ENCODE peak calls at places on chromosome 22, in seven cellular contexts. A is spleen, Y is suprapubic skin, K is HepG2, T is GM23338, W is sigmoid colon, R is HCT116. L is an unnamed sample.

GRCh38 chr22:42883121-42883520 is 26.0 kb upstream of the ARFGAP3 start:
- DNase-seq in A (no peak), Y (no peak), K (no peak), T (no peak), W (no peak), R (no peak), L (peak; percentile 75)

GRCh38 chr22:32561756-32562155 is 87.1 kb downstream of the FBXO7 start:
- DNase-seq in A (no peak), Y (no peak), K (no peak), T (no peak), W (no peak), R (no peak), L (no peak)

GRCh38 chr22:39462443-39463147 is 5.8 kb downstream of the MGAT3 start:
- DNase-seq in A (no peak), Y (no peak), K (peak; percentile 40), T (peak; percentile 53), W (no peak), R (no peak), L (no peak)

GRCh38 chr22:27226666-27227065 is 569.3 kb downstream of the MIAT start:
- DNase-seq in A (no peak), Y (no peak), K (no peak), T (no peak), W (no peak), R (no peak), L (no peak)

GRCh38 chr22:39487826-39488520 is 14.1 kb upstream of the MIEF1 start:
- DNase-seq in A (no peak), Y (no peak), K (no peak), T (no peak), W (peak; percentile 58), R (no peak), L (no peak)

GRCh38 chr22:20867179-20868099 is 8.6 kb downstream of the SNAP29 start:
- DNase-seq in A (no peak), Y (no peak), K (peak; percentile 80), T (no peak), W (peak; percentile 71), R (no peak), L (peak; percentile 51)

GRCh38 chr22:37763652-37764051 is 44.1 kb upstream of the GCAT start:
- DNase-seq in A (no peak), Y (no peak), K (no peak), T (no peak), W (no peak), R (no peak), L (no peak)

GRCh38 chr22:26409705-26410376 is 19.2 kb upstream of the ASPHD2 start:
- DNase-seq in A (no peak), Y (no peak), K (no peak), T (no peak), W (no peak), R (no peak), L (no peak)

GRCh38 chr22:38835888-38836301 is 7.9 kb downstream of the NPTXR start:
- DNase-seq in A (no peak), Y (no peak), K (no peak), T (peak; percentile 19), W (no peak), R (no peak), L (no peak)

GRCh38 chr22:30573594-30574094 is 821 bp downstream of the GAL3ST1 start:
- DNase-seq in A (no peak), Y (no peak), K (no peak), T (peak; percentile 30), W (no peak), R (no peak), L (peak; percentile 49)

GRCh38 chr22:30206964-30207363 is 39.6 kb downstream of the LIF start:
- DNase-seq in A (no peak), Y (peak; percentile 90), K (peak; percentile 85), T (peak; percentile 81), W (peak; percentile 82), R (peak; percentile 78), L (no peak)

GRCh38 chr22:38239101-38239761 is 33.6 kb downstream of the TMEM184B start:
- DNase-seq in A (no peak), Y (no peak), K (no peak), T (no peak), W (no peak), R (no peak), L (no peak)

GRCh38 chr22:26435327-26436093 is 6.5 kb downstream of the ASPHD2 start:
- DNase-seq in A (no peak), Y (no peak), K (no peak), T (no peak), W (no peak), R (no peak), L (no peak)

GRCh38 chr22:44068422-44069191 is 44.5 kb downstream of the PARVB start:
- DNase-seq in A (no peak), Y (no peak), K (no peak), T (no peak), W (no peak), R (no peak), L (peak; percentile 38)

GRCh38 chr22:27097933-27098332 is 440.5 kb downstream of the MIAT start:
- DNase-seq in A (no peak), Y (no peak), K (no peak), T (peak; percentile 20), W (no peak), R (no peak), L (no peak)

GRCh38 chr22:30605449-30606110 is 1.4 kb upstream of the TCN2 start:
- DNase-seq in A (no peak), Y (no peak), K (peak; percentile 44), T (peak; percentile 75), W (no peak), R (peak; percentile 52), L (peak; percentile 78)

GRCh38 chr22:44211946-44212930 is 31.5 kb downstream of the PARVG start:
- DNase-seq in A (no peak), Y (no peak), K (no peak), T (no peak), W (peak; percentile 56), R (no peak), L (no peak)

DNA sequence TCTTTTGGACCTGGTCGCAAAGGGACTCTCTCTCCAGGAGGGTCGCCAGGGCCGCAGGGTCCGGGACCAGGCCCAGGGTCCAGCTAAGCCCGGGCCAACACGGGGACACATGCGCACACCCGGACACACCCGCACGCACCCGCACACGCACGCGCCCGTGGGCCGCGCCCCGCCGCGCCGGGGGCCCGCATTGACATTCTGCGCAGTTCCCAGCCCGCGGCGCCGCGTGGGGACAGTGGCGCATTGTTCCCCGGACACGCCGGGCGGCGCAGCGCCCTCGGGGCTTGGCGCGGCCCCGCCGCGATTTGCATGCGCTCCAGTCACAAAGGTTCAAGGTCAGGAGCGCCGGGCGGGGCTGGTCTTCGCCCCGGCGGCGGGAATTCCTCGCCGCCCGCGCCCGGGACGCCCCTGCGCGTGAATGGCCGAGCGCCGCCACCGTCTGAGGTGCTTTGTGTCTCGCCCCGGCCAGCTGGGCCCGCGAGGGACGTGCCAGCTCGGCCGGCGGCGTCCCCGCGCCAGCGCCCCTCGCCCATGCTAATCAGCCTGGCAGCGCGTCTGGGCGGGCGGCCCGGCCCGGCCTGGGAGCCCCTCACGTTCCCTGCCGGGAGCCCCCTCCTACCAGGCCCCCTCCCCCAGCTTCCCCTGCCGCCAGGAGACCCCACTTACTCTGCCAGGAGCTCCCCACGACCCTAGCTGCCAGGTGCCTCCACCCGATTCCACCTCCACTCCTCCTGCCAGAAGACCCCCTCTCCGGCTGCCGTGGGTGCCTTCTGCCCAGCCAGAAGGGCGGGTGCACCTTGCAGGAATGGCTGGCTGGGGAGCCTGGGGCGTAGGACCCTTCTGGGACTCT is 50.5 kb upstream of the WNT7B start:
- DNase-seq in A (peak; percentile 86), Y (peak; percentile 82), K (peak; percentile 46), T (peak; percentile 59), W (peak; percentile 80), R (no peak), L (peak; percentile 85)
- H3K4me3 ChIP-seq in A (peak overlapping the region; percentile 23), Y (peak overlapping the region; percentile 55), K (peak overlapping the region; percentile 43), T (peak overlapping the region; percentile 57), W (peak overlapping the region; percentile 54), R (no peak overlapping the region), L (peak overlapping the region; percentile 36)

DNA sequence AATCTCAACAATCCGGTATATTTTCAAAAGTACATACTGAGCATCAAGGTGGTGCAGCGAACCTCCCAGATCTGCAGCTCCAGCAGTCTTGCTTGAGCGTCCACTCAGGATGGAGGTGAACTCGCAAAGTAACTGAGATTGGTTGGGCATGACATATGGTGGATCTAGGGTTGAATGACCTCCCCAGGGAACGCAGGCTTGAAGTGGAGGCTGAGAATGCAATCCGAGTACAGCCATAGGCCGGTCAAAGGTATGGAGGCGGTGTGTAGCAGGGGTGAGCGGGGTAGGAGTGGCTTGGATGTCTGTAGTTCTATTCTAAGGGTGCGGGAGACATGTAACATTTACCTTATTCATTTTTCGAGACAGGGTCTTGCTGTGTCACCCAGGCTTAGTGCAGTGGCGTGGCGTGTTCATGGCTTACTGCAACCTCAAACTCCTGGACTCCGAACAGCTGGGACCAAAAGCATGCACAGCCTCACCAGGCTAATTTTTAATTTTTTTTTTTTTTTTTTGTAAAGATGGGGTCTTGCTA is 631 bp upstream of the C22orf39 start:
- DNase-seq in A (no peak), Y (no peak), K (peak; percentile 55), T (peak; percentile 60), W (peak; percentile 72), R (no peak), L (peak; percentile 57)
- TF ChIP-seq POLR2AphosphoS5 in A (no peak), Y (no peak), K (no peak), T (no peak), W (no peak), R (no peak), L (peak; percentile 5)

DNA sequence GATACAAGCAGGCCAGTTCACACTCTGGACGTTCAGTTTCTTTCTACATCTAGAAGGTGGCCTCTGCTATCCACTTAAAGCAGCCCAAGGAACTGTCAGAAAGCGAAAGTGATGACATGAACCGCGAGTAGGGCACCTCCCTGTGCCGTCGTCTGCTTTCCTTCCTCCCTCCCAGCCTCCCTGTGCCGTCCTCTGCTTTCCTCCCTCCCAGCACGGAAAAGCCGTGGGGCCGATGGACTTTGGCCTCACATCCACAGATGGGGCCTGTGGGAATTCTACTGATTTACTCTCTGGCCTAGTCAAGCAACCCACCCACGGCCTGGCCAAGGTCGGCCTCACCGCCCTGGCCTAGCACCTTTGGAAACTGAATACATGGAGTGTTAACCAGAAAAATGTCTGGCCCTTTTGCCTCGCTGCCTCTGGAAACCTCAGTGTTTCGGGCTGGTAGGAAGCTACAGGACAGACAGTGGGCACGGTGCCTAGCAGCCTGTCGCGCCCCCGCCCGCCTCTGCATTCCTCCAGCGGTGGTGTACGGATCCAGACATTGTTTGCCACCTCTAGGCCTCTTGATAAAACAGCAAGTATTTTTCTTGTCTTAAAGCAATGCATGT is 14.2 kb downstream of the PEX26 start:
- DNase-seq in A (no peak), Y (peak; percentile 84), K (peak; percentile 76), T (no peak), W (peak; percentile 87), R (no peak), L (peak; percentile 86)
- H3K4me3 ChIP-seq in A (peak overlapping the region; percentile 19), Y (peak overlapping the region; percentile 44), K (peak overlapping the region; percentile 56), T (no peak overlapping the region), W (peak overlapping the region; percentile 36), R (no peak overlapping the region), L (peak overlapping the region; percentile 11)

DNA sequence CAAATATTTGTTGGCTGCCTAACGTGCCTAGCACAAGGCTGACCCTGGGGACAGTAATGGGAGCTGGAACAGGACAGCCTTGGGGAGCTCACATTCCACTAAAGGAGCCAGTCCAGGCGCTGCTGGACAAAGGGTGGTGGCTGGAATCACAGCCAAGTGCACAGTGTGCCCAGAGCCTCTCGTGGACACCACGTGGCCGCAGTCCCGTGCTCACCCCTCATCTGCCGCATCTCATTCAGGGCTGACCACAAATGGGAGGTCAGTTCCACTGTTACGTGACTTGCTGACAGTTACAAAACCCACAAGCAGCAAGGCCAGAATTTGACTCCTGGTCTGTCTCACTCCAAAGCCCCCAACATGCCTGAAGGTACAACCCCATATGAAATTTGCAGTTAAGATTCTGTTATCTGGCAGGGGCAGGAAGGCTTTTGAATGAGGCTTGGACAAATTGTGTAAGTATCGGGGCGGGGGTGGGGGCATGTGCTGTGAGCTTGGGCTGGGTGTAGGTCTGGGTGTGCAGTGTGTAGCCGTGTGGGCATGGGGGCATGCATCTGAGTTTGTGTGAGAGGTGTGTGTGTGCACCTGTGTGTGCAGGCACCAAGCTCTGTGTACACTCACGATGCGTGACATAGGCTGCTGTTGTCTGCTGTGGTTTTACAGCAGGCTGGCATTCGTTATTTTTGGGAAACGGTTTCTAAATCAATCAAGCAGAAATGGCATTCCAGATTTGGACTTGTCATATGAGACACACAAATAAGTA is 301.7 kb downstream of the BRD1 start:
- DNase-seq in A (peak; percentile 78), Y (no peak), K (no peak), T (no peak), W (peak; percentile 63), R (no peak), L (no peak)
- TF ChIP-seq POLR2AphosphoS5 in A (peak; percentile 64), Y (no peak), K (no peak), T (no peak), W (no peak), R (no peak), L (no peak)

L was measured in transverse colon.